ENCODE peak calls at places on chromosomes 13 and 19, in five cellular contexts. One of them, this sample, is unnamed.

GRCh38 chr19:4452230-4452990 is 5.2 kb downstream of the UBXN6 start:
- DNase-seq in naive thymus-derived CD4-positive, alpha-beta T cell: no peak
- DNase-seq in PC-3: no peak
- DNase-seq in left lung: no peak
- DNase-seq in breast epithelium: no peak
- DNase-seq in this sample: no peak

GRCh38 chr13:50033696-50034095 is 18.5 kb downstream of the KCNRG start:
- DNase-seq in naive thymus-derived CD4-positive, alpha-beta T cell: no peak
- DNase-seq in PC-3: no peak
- DNase-seq in left lung: no peak
- DNase-seq in breast epithelium: no peak
- DNase-seq in this sample: no peak

GRCh38 chr13:20126460-20127262 is 34.2 kb downstream of the GJA3 start:
- DNase-seq in naive thymus-derived CD4-positive, alpha-beta T cell: no peak
- DNase-seq in PC-3: no peak
- DNase-seq in left lung: no peak
- DNase-seq in breast epithelium: no peak
- DNase-seq in this sample: no peak

GRCh38 chr13:49655906-49656305 is 27.6 kb downstream of the ARL11 start:
- DNase-seq in naive thymus-derived CD4-positive, alpha-beta T cell: no peak
- DNase-seq in PC-3: peak; percentile 12
- DNase-seq in left lung: no peak
- DNase-seq in breast epithelium: no peak
- DNase-seq in this sample: no peak

GRCh38 chr13:28532226-28533048 is 37.5 kb upstream of the FLT1 start:
- DNase-seq in naive thymus-derived CD4-positive, alpha-beta T cell: no peak
- DNase-seq in PC-3: no peak
- DNase-seq in left lung: peak; percentile 82
- DNase-seq in breast epithelium: no peak
- DNase-seq in this sample: no peak

GRCh38 chr13:24348385-24348784 is 39.0 kb downstream of the C1QTNF9 start:
- DNase-seq in naive thymus-derived CD4-positive, alpha-beta T cell: no peak
- DNase-seq in PC-3: peak; percentile 13
- DNase-seq in left lung: no peak
- DNase-seq in breast epithelium: no peak
- DNase-seq in this sample: no peak

GRCh38 chr19:13156968-13157882 is 7.0 kb downstream of the IER2 start:
- DNase-seq in naive thymus-derived CD4-positive, alpha-beta T cell: peak; percentile 29
- DNase-seq in PC-3: peak; percentile 36
- DNase-seq in left lung: no peak
- DNase-seq in breast epithelium: no peak
- DNase-seq in this sample: no peak

GRCh38 chr13:111280666-111281577 is 39.5 kb upstream of the TEX29 start:
- DNase-seq in naive thymus-derived CD4-positive, alpha-beta T cell: no peak
- DNase-seq in PC-3: no peak
- DNase-seq in left lung: no peak
- DNase-seq in breast epithelium: no peak
- DNase-seq in this sample: no peak

GRCh38 chr19:58129284-58129683 is 21.3 kb downstream of the ZNF329 start:
- DNase-seq in naive thymus-derived CD4-positive, alpha-beta T cell: no peak
- DNase-seq in PC-3: no peak
- DNase-seq in left lung: no peak
- DNase-seq in breast epithelium: no peak
- DNase-seq in this sample: no peak

GRCh38 chr19:58134244-58134643 is 16.3 kb downstream of the ZNF329 start:
- DNase-seq in naive thymus-derived CD4-positive, alpha-beta T cell: no peak
- DNase-seq in PC-3: no peak
- DNase-seq in left lung: no peak
- DNase-seq in breast epithelium: no peak
- DNase-seq in this sample: no peak
- H3K9me3 ChIP-seq in naive thymus-derived CD4-positive, alpha-beta T cell: peaks cover 47% of the 10 kb centered on the region
- H3K9me3 ChIP-seq in PC-3: peaks cover 69% of the 10 kb centered on the region
- H3K9me3 ChIP-seq in left lung: peaks cover 7% of the 10 kb centered on the region
- H3K9me3 ChIP-seq in breast epithelium: peaks cover 97% of the 10 kb centered on the region
- H3K9me3 ChIP-seq in this sample: peaks cover 56% of the 10 kb centered on the region

DNA sequence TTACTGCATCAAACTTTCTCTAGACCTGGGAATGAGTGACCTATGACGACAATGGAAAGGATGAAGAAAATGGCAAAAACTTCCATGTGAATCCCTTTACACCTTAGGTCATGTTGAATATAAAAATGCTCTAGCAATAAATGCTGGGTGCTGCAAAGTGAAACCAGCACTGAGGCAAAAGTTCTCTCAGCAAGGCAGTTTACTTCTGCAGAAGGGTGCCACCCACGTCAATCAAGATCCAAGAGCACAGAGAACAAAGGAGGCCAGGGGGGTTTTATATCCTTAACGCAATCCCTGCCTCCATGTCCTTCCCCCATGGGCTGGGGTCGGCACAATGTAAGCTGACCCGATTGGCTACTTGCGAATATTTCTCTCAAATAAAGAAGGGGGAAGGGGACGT is 38.7 kb downstream of the ZNF333 start:
- DNase-seq in naive thymus-derived CD4-positive, alpha-beta T cell: no peak
- DNase-seq in PC-3: no peak
- DNase-seq in left lung: no peak
- DNase-seq in breast epithelium: no peak
- DNase-seq in this sample: no peak
- H3K9me3 ChIP-seq in naive thymus-derived CD4-positive, alpha-beta T cell: peaks cover 5% of the 10 kb centered on the region
- H3K9me3 ChIP-seq in PC-3: peaks cover 12% of the 10 kb centered on the region
- H3K9me3 ChIP-seq in left lung: no peaks in the 10 kb centered on the region
- H3K9me3 ChIP-seq in breast epithelium: peaks cover 46% of the 10 kb centered on the region
- H3K9me3 ChIP-seq in this sample: peaks cover 13% of the 10 kb centered on the region

GRCh38 chr13:51645154-51645650 is 60.9 kb downstream of the WDFY2 start:
- DNase-seq in naive thymus-derived CD4-positive, alpha-beta T cell: peak; percentile 71
- DNase-seq in PC-3: no peak
- DNase-seq in left lung: no peak
- DNase-seq in breast epithelium: no peak
- DNase-seq in this sample: no peak
- H3K9me3 ChIP-seq in naive thymus-derived CD4-positive, alpha-beta T cell: no peaks in the 10 kb centered on the region
- H3K9me3 ChIP-seq in PC-3: no peaks in the 10 kb centered on the region
- H3K9me3 ChIP-seq in left lung: no peaks in the 10 kb centered on the region
- H3K9me3 ChIP-seq in breast epithelium: no peaks in the 10 kb centered on the region
- H3K9me3 ChIP-seq in this sample: no peaks in the 10 kb centered on the region

GRCh38 chr19:52522555-52522954 is 4.9 kb upstream of the ZNF808 start:
- DNase-seq in naive thymus-derived CD4-positive, alpha-beta T cell: no peak
- DNase-seq in PC-3: no peak
- DNase-seq in left lung: no peak
- DNase-seq in breast epithelium: no peak
- DNase-seq in this sample: no peak

GRCh38 chr19:52516191-52516590 is 11.3 kb upstream of the ZNF808 start:
- DNase-seq in naive thymus-derived CD4-positive, alpha-beta T cell: no peak
- DNase-seq in PC-3: no peak
- DNase-seq in left lung: no peak
- DNase-seq in breast epithelium: no peak
- DNase-seq in this sample: no peak

GRCh38 chr19:52524086-52524485 is 3.4 kb upstream of the ZNF808 start:
- DNase-seq in naive thymus-derived CD4-positive, alpha-beta T cell: no peak
- DNase-seq in PC-3: no peak
- DNase-seq in left lung: no peak
- DNase-seq in breast epithelium: no peak
- DNase-seq in this sample: no peak

GRCh38 chr19:52520013-52520412 is 7.5 kb upstream of the ZNF808 start:
- DNase-seq in naive thymus-derived CD4-positive, alpha-beta T cell: no peak
- DNase-seq in PC-3: no peak
- DNase-seq in left lung: no peak
- DNase-seq in breast epithelium: no peak
- DNase-seq in this sample: no peak

GRCh38 chr19:52518646-52519045 is 8.8 kb upstream of the ZNF808 start:
- DNase-seq in naive thymus-derived CD4-positive, alpha-beta T cell: no peak
- DNase-seq in PC-3: no peak
- DNase-seq in left lung: no peak
- DNase-seq in breast epithelium: no peak
- DNase-seq in this sample: no peak
- H3K9me3 ChIP-seq in naive thymus-derived CD4-positive, alpha-beta T cell: peaks cover 6% of the 10 kb centered on the region
- H3K9me3 ChIP-seq in PC-3: peaks cover 35% of the 10 kb centered on the region
- H3K9me3 ChIP-seq in left lung: no peaks in the 10 kb centered on the region
- H3K9me3 ChIP-seq in breast epithelium: peaks cover 25% of the 10 kb centered on the region
- H3K9me3 ChIP-seq in this sample: no peaks in the 10 kb centered on the region

GRCh38 chr19:16021796-16022195 is 54.5 kb upstream of the TPM4 start:
- DNase-seq in naive thymus-derived CD4-positive, alpha-beta T cell: no peak
- DNase-seq in PC-3: no peak
- DNase-seq in left lung: no peak
- DNase-seq in breast epithelium: no peak
- DNase-seq in this sample: no peak
- H3K9me3 ChIP-seq in naive thymus-derived CD4-positive, alpha-beta T cell: no peaks in the 10 kb centered on the region
- H3K9me3 ChIP-seq in PC-3: no peaks in the 10 kb centered on the region
- H3K9me3 ChIP-seq in left lung: no peaks in the 10 kb centered on the region
- H3K9me3 ChIP-seq in breast epithelium: no peaks in the 10 kb centered on the region
- H3K9me3 ChIP-seq in this sample: no peaks in the 10 kb centered on the region

DNA sequence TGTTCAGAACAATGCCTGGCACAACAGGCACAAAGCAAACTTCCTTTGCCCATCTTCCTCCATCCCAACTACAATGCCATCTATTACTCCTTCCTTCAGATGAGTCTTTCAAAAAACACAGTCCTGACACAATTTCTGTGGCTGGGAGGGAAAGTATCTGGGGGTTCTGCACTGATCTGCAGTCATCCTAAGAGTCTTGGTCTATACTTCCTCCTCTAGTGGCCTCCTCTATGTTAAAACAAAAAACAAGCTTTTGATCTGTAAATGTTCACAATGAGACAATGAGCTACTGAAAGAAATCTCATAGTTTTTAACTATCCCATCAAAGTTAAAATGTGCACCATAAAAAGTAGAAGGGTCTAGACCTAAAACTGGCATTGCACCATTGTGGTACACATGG is 44.7 kb downstream of the USP12 start:
- DNase-seq in naive thymus-derived CD4-positive, alpha-beta T cell: no peak
- DNase-seq in PC-3: no peak
- DNase-seq in left lung: no peak
- DNase-seq in breast epithelium: no peak
- DNase-seq in this sample: no peak
- H3K9me3 ChIP-seq in naive thymus-derived CD4-positive, alpha-beta T cell: no peaks in the 10 kb centered on the region
- H3K9me3 ChIP-seq in PC-3: no peaks in the 10 kb centered on the region
- H3K9me3 ChIP-seq in left lung: no peaks in the 10 kb centered on the region
- H3K9me3 ChIP-seq in breast epithelium: peaks cover 11% of the 10 kb centered on the region
- H3K9me3 ChIP-seq in this sample: no peaks in the 10 kb centered on the region